ENCODE peak calls at places on chromosomes 13 and 19, in eight cellular contexts. T is progenitor cell of endocrine pancreas, U is left ventricle myocardium inferior, H is upper lobe of left lung, F is MCF 10A, K is GM23338, S is heart left ventricle, P is mucosa of descending colon. W is an unnamed sample.

GRCh38 chr13:113747291-113747833 is 11.7 kb upstream of the TMEM255B start:
- DNase-seq in U (no peak), F (no peak), S (no peak), P (peak), K (no peak), T (no peak), H (no peak), W (no peak)

GRCh38 chr19:15161028-15161984 is 39.5 kb downstream of the NOTCH3 start:
- DNase-seq in F (peak), T (no peak), U (no peak), K (peak), P (no peak), H (peak), S (no peak), W (no peak)

GRCh38 chr13:50340566-50341287 is 325.5 kb downstream of the KCNRG start:
- DNase-seq in H (peak), T (no peak), U (no peak), F (no peak), K (peak), S (no peak), P (no peak), W (no peak)

GRCh38 chr13:41645313-41645712 is 188.0 kb downstream of the RGCC start:
- DNase-seq in S (no peak), F (peak), K (no peak), H (no peak), T (no peak), P (no peak), U (no peak), W (peak)

GRCh38 chr19:16043156-16043757 is 33.0 kb upstream of the TPM4 start:
- DNase-seq in U (no peak), H (no peak), S (no peak), F (no peak), K (no peak), T (no peak), P (no peak), W (no peak)

GRCh38 chr19:4939466-4939865 is 29.4 kb upstream of the KDM4B start:
- DNase-seq in U (no peak), S (no peak), F (no peak), T (no peak), P (no peak), H (no peak), K (no peak), W (no peak)

GRCh38 chr13:27830010-27830409 is 37.7 kb downstream of the GSX1 start:
- DNase-seq in K (peak), H (peak), P (peak), F (peak), S (peak), T (peak), U (peak), W (no peak)

GRCh38 chr13:32660227-32660626 is 74.0 kb downstream of the PDS5B start:
- DNase-seq in P (no peak), K (no peak), T (no peak), F (no peak), H (no peak), S (no peak), U (no peak), W (no peak)

GRCh38 chr13:33251131-33251629 is 34.4 kb downstream of the STARD13 start:
- DNase-seq in S (peak), T (no peak), K (no peak), H (no peak), F (peak), P (no peak), U (no peak), W (peak)

GRCh38 chr13:93227906-93228801 is 1.5 kb downstream of the GPC6 start:
- DNase-seq in S (peak), F (peak), U (peak), P (peak), T (peak), H (peak), K (peak), W (no peak)

GRCh38 chr13:73303858-73304257 is 245.1 kb downstream of the KLF5 start:
- DNase-seq in H (no peak), S (no peak), U (no peak), P (no peak), K (no peak), F (peak), T (no peak), W (no peak)

DNA sequence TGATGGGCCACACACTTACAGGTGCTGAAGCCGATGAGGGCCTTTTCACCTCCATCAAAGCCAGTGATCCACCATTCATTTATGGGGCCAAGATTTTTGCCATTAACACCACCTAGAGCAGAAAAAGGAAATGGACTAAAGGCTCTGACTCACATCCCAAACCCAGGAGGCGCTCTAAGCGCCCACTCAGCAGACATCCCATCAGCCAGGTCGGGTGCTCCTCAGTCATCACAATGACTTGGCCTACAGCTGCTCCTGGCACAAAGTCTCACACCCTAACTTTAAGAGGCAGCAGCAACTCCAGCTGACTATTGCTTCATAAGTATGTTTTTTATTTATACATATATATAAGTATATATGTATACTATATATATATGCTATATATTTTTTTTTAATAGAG is 36.1 kb upstream of the EIF3G start:
- DNase-seq in S (no peak), T (no peak), F (peak), K (no peak), P (no peak), U (no peak), H (no peak), W (no peak)
- TF ChIP-seq CTCF in S (no peak), T (no peak), F (no peak), K (no peak), P (no peak), U (no peak), H (no peak), W (no peak)

GRCh38 chr19:41969196-41969595 is 10.1 kb upstream of the RABAC1 start:
- DNase-seq in S (no peak), F (no peak), P (no peak), T (no peak), U (no peak), H (no peak), K (no peak), W (no peak)

GRCh38 chr19:41967056-41967783 is 8.1 kb upstream of the RABAC1 start:
- DNase-seq in U (no peak), K (no peak), H (peak), S (no peak), T (no peak), P (no peak), F (no peak), W (no peak)

GRCh38 chr19:41971363-41971762 is 12.2 kb upstream of the RABAC1 start:
- DNase-seq in S (no peak), U (no peak), T (no peak), K (no peak), P (no peak), H (no peak), F (no peak), W (no peak)

GRCh38 chr19:41968751-41969150 is 9.6 kb upstream of the RABAC1 start:
- DNase-seq in F (no peak), H (peak), T (no peak), K (no peak), S (no peak), P (no peak), U (no peak), W (no peak)

GRCh38 chr19:41969772-41970458 is 10.8 kb upstream of the RABAC1 start:
- DNase-seq in U (no peak), S (no peak), K (no peak), F (no peak), T (no peak), H (no peak), P (no peak), W (no peak)
- TF ChIP-seq CTCF in U (no peak), S (no peak), K (no peak), F (no peak), T (no peak), H (no peak), P (no peak), W (no peak)

DNA sequence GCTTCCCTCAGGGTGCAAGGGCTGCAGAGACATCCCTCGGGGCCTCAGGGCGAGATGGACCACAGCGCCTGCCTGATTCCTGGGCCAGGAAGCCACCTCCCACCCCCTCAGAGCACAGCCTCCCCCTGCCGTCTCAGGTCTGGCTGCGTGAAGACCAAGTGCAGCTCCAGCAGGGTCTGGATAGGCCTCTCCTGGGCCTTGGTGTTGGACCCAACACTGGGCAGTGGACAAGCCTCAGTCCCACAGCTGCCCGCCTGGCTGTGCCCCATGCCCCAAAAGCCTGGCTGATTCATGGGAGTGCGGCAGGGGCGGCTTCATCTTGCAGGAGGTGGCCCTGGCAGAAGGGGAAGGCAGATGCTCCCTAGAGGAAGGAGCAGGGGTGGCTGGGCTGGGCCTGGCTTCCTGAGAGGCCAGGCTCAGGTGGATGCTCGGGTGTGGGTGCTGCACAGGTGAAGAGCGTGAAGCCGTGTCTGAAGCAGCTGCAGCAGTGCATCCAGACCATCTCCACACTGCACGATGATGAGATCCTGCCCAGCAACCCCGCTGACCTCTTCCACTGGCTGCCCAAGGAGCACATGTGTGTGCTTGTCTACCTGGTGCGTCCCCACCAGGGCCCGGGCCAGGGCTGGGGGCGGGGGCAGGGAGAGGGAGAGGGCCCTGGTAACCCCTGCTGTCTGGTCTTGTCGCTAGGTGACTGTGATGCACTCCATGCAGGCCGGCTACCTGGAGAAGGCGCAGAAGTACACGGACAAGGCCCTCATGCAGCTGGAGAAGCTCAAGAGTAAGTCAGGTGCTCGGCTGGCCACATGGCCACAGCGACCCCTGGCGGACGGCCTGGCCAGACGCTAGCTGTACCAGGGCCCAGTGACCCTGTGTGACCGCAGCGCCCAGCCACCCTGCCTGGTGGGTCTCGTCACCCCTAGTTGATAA is 21.7 kb downstream of the MAU2 start:
- DNase-seq in K (peak), F (peak), U (peak), H (peak), S (peak), P (peak), T (peak), W (no peak)
- TF ChIP-seq CTCF in K (peak), F (peak), U (peak), H (peak), S (peak), P (peak), T (peak), W (peak)

DNA sequence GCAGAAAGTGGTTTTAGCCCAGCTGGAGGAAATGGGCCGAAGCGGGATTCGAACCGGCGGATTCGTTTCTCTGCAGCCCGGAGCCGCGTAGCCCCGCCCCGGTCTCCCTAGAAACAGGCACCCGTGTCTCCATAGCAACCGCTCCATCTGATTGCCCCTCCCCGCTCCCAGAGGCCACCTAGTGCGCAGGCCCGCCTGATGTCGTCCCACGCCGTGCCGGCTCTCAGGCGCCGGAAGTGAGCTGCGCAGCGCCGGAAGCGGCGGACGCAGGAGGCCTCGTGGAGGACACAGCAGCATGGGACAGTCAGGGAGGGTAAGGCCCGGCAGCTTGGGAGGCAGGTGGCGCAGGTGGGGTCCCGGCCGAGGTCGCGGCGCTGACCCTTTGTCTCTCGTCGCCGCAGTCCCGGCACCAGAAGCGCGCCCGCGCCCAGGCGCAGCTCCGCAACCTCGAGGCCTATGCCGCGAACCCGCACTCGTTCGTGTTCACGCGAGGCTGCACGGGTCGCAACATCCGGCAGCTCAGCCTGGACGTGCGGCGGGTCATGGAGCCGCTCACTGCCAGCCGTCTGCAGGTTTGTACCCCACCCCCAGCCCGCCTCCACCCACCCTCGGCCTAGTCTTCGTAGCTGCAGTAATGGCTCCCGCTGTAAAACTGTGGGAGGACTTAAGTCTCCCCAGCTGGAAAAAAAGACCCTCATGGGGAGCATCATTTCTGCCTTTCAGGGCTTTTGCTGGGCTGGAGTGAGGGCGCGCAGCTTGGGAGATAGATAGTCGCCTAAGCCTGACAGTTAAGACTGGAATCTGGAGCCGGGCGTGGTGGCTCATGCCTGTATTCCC is at the start of gene PPAN:
- DNase-seq in H (peak), P (peak), U (peak), S (peak), K (peak), F (peak), T (peak), W (peak)
- TF ChIP-seq CTCF in H (peak), P (no peak), U (no peak), S (no peak), K (no peak), F (no peak), T (no peak), W (no peak)

DNA sequence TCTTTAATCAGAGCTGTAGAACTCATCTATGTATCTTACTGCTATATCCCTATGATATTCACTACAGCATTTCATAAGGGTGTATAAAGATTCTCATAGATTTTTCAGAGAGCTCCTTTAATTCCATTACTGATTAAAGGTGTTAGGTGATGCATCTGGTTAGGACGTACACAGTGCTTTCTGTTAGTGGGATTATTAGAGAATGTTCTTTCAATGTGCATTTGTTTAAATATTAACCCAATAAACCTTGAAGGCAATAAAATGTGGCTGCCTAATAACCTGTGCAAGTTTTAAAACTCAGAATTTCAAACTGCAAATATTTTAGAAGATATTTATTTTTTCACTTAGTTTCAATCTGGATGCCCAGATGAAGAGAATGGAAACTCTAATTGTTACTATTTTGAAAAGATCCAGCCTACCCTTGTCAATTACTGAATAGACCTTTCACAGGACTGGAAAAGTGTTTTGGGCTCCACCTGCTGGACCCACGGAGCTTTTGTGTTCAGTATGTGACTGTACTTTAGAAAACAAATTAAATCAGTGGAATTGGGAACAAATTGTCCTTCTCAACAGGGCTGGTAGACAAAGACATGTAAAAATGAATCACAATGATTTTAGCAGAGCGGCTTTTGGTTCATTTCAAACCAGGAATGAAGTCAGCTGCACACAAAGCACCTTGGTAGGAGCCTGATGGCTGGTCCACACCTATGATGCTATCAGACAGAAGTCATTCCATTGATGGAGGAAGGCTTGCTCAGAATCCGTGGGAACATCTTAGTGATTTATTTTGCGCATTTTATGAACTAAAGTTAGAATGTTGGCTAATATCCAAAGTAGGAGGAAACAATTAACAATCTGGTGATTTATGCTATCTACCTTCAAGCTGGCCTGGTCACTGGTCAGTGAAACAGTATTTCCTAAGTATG is 89.5 kb upstream of the RAP2A start:
- DNase-seq in S (peak), K (peak), U (peak), T (no peak), P (peak), F (peak), H (no peak), W (no peak)
- TF ChIP-seq CTCF in S (peak), K (peak), U (peak), T (peak), P (no peak), F (peak), H (peak), W (peak)

DNA sequence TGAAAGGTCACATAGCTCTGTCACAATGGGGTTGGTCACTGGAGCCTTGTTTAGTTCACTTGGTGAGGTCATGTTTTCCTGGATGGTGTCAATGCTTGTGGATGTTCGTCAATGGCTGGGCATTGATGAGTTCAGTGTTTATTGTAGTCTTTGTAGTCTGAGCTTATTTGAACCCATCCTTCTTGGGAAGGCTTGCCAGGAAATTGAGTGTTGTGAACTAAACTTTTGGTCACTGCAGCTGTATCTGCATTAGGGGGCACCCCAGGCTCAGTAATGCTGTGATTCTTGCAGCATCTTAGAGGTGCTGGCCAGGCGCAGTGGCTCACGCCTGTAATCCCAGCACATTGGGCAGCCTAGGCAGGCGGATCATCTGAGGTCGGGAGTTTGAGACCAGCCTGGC is 22.0 kb downstream of the BLOC1S3 start:
- DNase-seq in K (peak), H (no peak), S (no peak), F (peak), U (no peak), T (no peak), P (no peak), W (peak)
- TF ChIP-seq CTCF in K (peak), H (peak), S (peak), F (peak), U (peak), T (peak), P (no peak), W (peak)

GRCh38 chr19:51296331-51297093 is 14.9 kb upstream of the IGLON5 start:
- DNase-seq in K (peak), F (no peak), T (no peak), P (no peak), S (no peak), H (no peak), U (no peak), W (no peak)
- TF ChIP-seq CTCF in K (peak), F (no peak), T (no peak), P (no peak), S (no peak), H (no peak), U (no peak), W (no peak)

GRCh38 chr19:2236285-2237050 is at the start of the genes PLEKHJ1 and SF3A2:
- DNase-seq in S (peak), U (peak), H (peak), P (peak), T (peak), K (peak), F (peak), W (peak)
- TF ChIP-seq CTCF in S (peak), U (peak), H (peak), P (peak), T (peak), K (peak), F (peak), W (peak)

W was measured in HFF-Myc.